ENCODE peak calls at places on chromosome 17, in nine cellular contexts. T is activated CD8-positive, alpha-beta memory T cell treated with anti-CD3 and anti-CD28 coated beads for 24 hours; G is activated gamma-delta T cell treated with anti-CD3 and anti-CD28 coated beads, Interleukin-2, amount 50 U/mL, for 16 hours; R is glutamatergic neuron; A is HL-60; I is effector memory CD4-positive, alpha-beta T cell; U is stimulated activated CD8-positive, alpha-beta memory T cell treated with anti-CD3 and anti-CD28 coated beads, Interleukin-15, amount 100 ng/mL, for 1 hour; M is heart right ventricle; B is NCI-H460. P is an unnamed sample.

GRCh38 chr17:82947051-82947991 is 107.5 kb upstream of the ZNF750 start:
- DNase-seq in B (no peak), A (no peak), T (no peak), G (no peak), M (no peak), I (no peak), U (no peak), R (no peak), P (no peak)

GRCh38 chr17:63086483-63087185 is 120.6 kb downstream of the TANC2 start:
- DNase-seq in R (no peak), I (no peak), A (no peak), M (no peak), T (no peak), B (no peak), G (no peak), U (no peak), P (no peak)

GRCh38 chr17:56756536-56756935 is 77.2 kb downstream of the C17orf67 start:
- DNase-seq in M (no peak), A (no peak), B (no peak), I (no peak), G (no peak), T (no peak), U (no peak), R (no peak), P (no peak)

GRCh38 chr17:78329263-78330059 is 30.4 kb downstream of the SOCS3 start:
- DNase-seq in G (no peak), R (no peak), B (peak), T (no peak), U (no peak), A (peak), M (no peak), I (peak), P (no peak)

GRCh38 chr17:43868236-43868994 is 21.4 kb downstream of the CD300LG start:
- DNase-seq in T (no peak), I (no peak), M (no peak), R (no peak), G (no peak), A (no peak), B (no peak), U (no peak), P (no peak)

GRCh38 chr17:78196712-78197111 is 9.6 kb downstream of the AFMID start:
- DNase-seq in I (no peak), U (no peak), G (no peak), R (no peak), B (no peak), A (no peak), M (no peak), T (no peak), P (no peak)

GRCh38 chr17:79970576-79971068 is 65.0 kb downstream of the TBC1D16 start:
- DNase-seq in G (no peak), R (peak), A (no peak), T (no peak), U (no peak), I (no peak), M (no peak), B (peak), P (peak)

GRCh38 chr17:82931696-82932060 is 91.9 kb upstream of the ZNF750 start:
- DNase-seq in I (no peak), B (no peak), T (no peak), G (no peak), A (no peak), M (peak), R (no peak), U (no peak), P (no peak)

GRCh38 chr17:74163271-74163821 is 40.1 kb upstream of the RPL38 start:
- DNase-seq in R (no peak), I (no peak), A (peak), B (no peak), M (no peak), T (no peak), G (no peak), U (no peak), P (no peak)

GRCh38 chr17:11240041-11240801 is 792 bp upstream of the SHISA6 start:
- DNase-seq in U (no peak), M (peak), B (no peak), I (no peak), R (peak), A (no peak), G (no peak), T (no peak), P (peak)

GRCh38 chr17:3602499-3602898 is 6.7 kb downstream of the TRPV1 start:
- DNase-seq in R (peak), M (no peak), A (peak), B (peak), G (no peak), U (no peak), T (no peak), I (no peak), P (no peak)

GRCh38 chr17:8532021-8532420 is 96.3 kb downstream of the NDEL1 start:
- DNase-seq in T (no peak), R (no peak), I (no peak), U (no peak), A (no peak), B (no peak), G (no peak), M (no peak), P (no peak)

GRCh38 chr17:7818026-7818425 is 16.0 kb upstream of the KDM6B start:
- DNase-seq in R (no peak), I (no peak), U (no peak), T (no peak), B (no peak), M (no peak), G (no peak), A (no peak), P (no peak)